ENCODE peak calls at places on chromosomes 12 and 14, in seven cellular contexts. J is IMR-90, Q is heart left ventricle, M is ascending aorta, N is astrocyte, H is esophagus squamous epithelium, D is upper lobe of right lung. E is an unnamed sample. For H3K4me1, the result is how much of the 10 kb centered on the place peaks cover.

GRCh38 chr12:16110596-16110995 is 166.9 kb downstream of the SLC15A5 start:
- DNase-seq in J (no peak), Q (no peak), M (no peak), N (no peak), H (no peak), D (no peak), E (no peak)

GRCh38 chr12:53568428-53569173 is 57.6 kb downstream of the ATF7 start:
- DNase-seq in J (no peak), Q (no peak), M (no peak), N (peak), H (no peak), D (no peak), E (no peak)

GRCh38 chr12:103824290-103824689 is 16.7 kb downstream of the NT5DC3 start:
- DNase-seq in J (no peak), Q (no peak), M (no peak), N (no peak), H (no peak), D (no peak), E (no peak)

GRCh38 chr12:28622416-28622815 is 432.2 kb downstream of the CCDC91 start:
- DNase-seq in J (peak), Q (no peak), M (no peak), N (peak), H (no peak), D (no peak), E (peak)

GRCh38 chr14:95196268-95196667 is 38.9 kb upstream of the DICER1 start:
- DNase-seq in J (no peak), Q (no peak), M (no peak), N (no peak), H (no peak), D (no peak), E (no peak)

GRCh38 chr12:120490833-120491512 is 4.9 kb upstream of the DYNLL1 start:
- DNase-seq in J (no peak), Q (peak), M (no peak), N (no peak), H (no peak), D (no peak), E (no peak)

GRCh38 chr12:56591111-56591510 is 39.0 kb downstream of the BAZ2A start:
- DNase-seq in J (no peak), Q (no peak), M (no peak), N (no peak), H (no peak), D (no peak), E (no peak)

GRCh38 chr12:75585309-75585708 is 73.9 kb upstream of the KRR1 start:
- DNase-seq in J (peak), Q (no peak), M (no peak), N (peak), H (no peak), D (no peak), E (peak)

GRCh38 chr12:1614360-1614759 is 14.7 kb upstream of the WNT5B start:
- DNase-seq in J (no peak), Q (no peak), M (no peak), N (no peak), H (no peak), D (no peak), E (no peak)
- H3K4me1 ChIP-seq in J (under half), Q (under half), M (under half), N (under half), H (half or more), D (under half), E (under half)

GRCh38 chr12:127170271-127171180 is 1096.4 kb upstream of the TMEM132C start:
- DNase-seq in J (peak), Q (no peak), M (no peak), N (no peak), H (no peak), D (no peak), E (peak)
- H3K4me1 ChIP-seq in J (under half), Q (under half), M (under half), N (under half), H (under half), D (under half), E (under half)

DNA sequence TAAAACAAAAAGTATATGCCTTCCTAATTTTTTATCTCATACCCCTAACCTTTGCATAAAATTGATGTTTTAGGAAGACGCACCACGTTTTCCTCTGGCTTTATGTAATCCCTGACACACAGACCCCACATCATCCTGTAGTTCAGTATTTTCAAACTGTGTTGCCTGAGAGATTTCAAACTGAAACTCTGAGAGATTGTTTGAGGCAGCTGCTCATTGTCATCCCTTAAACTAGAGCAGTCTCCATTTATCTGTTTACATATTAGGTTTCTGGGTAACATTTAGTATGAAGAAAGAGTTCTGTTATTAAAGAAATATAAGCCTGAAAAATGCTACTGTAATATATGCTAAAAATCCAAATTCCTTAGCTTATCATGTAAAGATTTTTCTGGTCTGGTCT is 24.3 kb downstream of the MNAT1 start:
- DNase-seq in J (peak), Q (no peak), M (no peak), N (no peak), H (no peak), D (no peak), E (peak)
- H3K4me1 ChIP-seq in J (under half), Q (under half), M (under half), N (under half), H (under half), D (under half), E (half or more)

GRCh38 chr14:68685419-68686211 is 107.3 kb downstream of the ZFP36L1 start:
- DNase-seq in J (peak), Q (no peak), M (no peak), N (peak), H (peak), D (peak), E (peak)
- H3K4me1 ChIP-seq in J (under half), Q (under half), M (under half), N (half or more), H (half or more), D (half or more), E (half or more)

GRCh38 chr14:22842211-22843122 is 6.1 kb downstream of the MMP14 start:
- DNase-seq in J (no peak), Q (no peak), M (no peak), N (no peak), H (no peak), D (no peak), E (no peak)

GRCh38 chr14:22843123-22843925 is 6.9 kb downstream of the MMP14 start:
- DNase-seq in J (no peak), Q (no peak), M (no peak), N (no peak), H (no peak), D (no peak), E (no peak)

GRCh38 chr14:22845103-22845394 is 8.7 kb downstream of the MMP14 start:
- DNase-seq in J (no peak), Q (no peak), M (no peak), N (no peak), H (no peak), D (no peak), E (no peak)

GRCh38 chr14:22845821-22846625 is 9.6 kb downstream of the MMP14 start:
- DNase-seq in J (no peak), Q (no peak), M (no peak), N (no peak), H (no peak), D (peak), E (no peak)

DNA sequence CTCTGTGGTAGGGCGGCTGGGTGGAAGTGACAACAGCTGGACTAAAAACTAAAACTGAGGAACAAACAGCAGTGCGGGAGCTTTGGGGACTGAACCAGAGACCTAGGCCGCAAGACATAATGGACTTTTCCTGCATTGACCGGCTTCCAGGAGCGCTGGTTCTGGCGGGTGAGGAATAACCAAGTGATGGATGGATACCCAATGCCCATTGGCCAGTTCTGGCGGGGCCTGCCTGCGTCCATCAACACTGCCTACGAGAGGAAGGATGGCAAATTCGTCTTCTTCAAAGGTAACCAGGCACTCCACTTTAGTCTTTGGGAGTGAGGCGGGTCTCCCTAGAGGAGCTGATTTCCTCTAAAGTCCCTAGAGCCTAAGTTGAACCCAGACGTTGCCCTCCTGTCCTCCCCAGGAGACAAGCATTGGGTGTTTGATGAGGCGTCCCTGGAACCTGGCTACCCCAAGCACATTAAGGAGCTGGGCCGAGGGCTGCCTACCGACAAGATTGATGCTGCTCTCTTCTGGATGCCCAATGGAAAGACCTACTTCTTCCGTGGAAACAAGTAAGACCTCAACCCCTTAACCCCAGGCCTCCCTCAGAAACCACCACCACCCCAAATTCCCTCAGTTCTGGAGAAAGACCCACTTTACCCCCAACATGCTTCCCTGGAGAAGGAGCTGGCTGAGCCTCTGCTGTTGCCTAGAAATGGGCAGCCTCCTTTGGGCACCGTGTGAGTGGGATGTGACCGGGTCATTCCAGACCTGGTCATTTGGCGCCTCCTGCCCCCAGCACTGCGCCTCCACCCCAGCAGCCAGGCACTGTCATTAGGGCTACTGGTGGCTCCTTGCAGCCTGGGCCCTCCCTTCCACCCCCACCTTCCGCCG is 8.1 kb downstream of the MMP14 start:
- DNase-seq in J (no peak), Q (no peak), M (no peak), N (no peak), H (no peak), D (no peak), E (no peak)
- H3K4me1 ChIP-seq in J (under half), Q (under half), M (under half), N (under half), H (half or more), D (under half), E (half or more)

DNA sequence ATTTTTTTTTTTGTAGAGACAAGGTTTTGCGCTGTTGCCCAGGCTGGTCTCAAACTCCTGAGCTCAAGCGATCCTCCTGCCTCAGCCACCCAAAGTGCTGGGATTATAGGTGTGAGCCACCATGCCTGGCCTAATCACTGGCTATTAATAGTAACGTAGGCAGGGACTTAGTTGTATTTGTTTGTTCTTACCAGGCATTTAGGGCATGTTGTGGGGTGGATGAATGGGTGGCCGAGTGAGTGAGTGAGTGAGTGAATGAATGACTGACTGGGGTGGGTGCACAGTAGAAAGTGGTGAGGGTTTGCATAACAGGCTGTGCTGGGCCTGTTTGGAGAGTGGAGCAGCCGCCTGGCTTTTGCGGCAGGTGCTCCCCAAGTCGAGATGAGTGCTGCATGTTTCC is 87.0 kb downstream of the FOXN4 start:
- DNase-seq in J (no peak), Q (no peak), M (no peak), N (no peak), H (no peak), D (no peak), E (no peak)
- H3K4me1 ChIP-seq in J (under half), Q (under half), M (under half), N (under half), H (under half), D (under half), E (under half)

DNA sequence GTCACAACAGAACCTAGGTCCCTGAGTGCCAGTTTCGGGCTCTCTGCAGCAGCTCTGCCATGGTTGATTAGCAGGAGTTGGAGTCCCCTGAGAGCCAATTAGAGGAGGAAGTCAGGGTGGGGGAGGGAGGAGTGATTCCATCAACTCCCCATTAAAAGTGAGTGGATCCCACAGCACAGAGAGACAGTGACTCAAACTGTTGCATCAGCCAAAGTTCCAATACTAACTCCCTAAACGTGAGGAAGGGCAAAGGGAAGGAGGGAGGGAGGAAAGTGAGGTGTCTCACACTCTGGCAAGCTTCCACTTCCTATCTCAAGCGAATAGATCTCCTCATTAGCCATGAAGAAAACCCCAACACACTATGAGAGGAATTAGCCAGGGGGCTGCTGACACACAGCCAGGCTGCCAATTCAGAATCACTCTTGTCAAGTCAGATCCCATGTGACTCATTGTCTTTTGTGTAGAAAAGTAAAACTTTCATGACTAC is 23.6 kb downstream of the OR11H4 start:
- DNase-seq in J (peak), Q (no peak), M (no peak), N (peak), H (no peak), D (no peak), E (peak)
- H3K4me1 ChIP-seq in J (under half), Q (under half), M (under half), N (under half), H (under half), D (under half), E (under half)

GRCh38 chr12:116718578-116719454 is 19.1 kb downstream of the SPRING1 start:
- DNase-seq in J (peak), Q (no peak), M (peak), N (peak), H (no peak), D (no peak), E (peak)
- H3K4me1 ChIP-seq in J (under half), Q (under half), M (under half), N (under half), H (under half), D (under half), E (under half)

GRCh38 chr12:65895031-65895430 is 70.7 kb downstream of the HMGA2 start:
- DNase-seq in J (no peak), Q (no peak), M (no peak), N (no peak), H (no peak), D (no peak), E (no peak)
- H3K4me1 ChIP-seq in J (under half), Q (under half), M (under half), N (half or more), H (under half), D (under half), E (half or more)

DNA sequence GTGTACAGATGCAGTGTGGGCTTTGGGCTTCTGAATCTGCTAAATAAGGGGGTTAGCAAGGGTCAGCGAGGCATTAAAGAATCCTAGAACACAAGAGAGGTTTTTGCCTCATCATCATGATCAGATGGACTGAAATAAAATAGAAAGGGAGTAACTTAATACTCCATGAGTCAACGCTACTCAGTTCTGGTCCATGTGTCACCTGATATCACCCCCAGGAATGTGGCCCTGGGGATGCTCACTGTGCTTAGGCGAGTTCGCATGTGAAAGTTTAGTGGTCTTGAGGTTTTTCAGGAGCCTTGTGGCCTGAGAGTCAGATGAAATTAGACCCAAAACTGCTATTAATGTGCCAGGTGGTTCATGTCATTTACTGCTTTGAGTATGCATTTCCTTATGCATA is 1272.3 kb downstream of the AACS start:
- DNase-seq in J (no peak), Q (no peak), M (no peak), N (peak), H (no peak), D (no peak), E (no peak)
- H3K4me1 ChIP-seq in J (under half), Q (under half), M (under half), N (under half), H (under half), D (under half), E (under half)